ENCODE peak calls at places on chromosomes 4 and X, in four cellular contexts. V is EL, O is H9, E is iris pigment epithelial cell. I is an unnamed sample.

GRCh38 chrX:13764765-13765164 is 30.2 kb downstream of the OFD1 start:
- DNase-seq in E (peak), V (no peak), O (peak), I (no peak)

GRCh38 chr4:185054257-185054656 is 36.0 kb downstream of the HELT start:
- DNase-seq in O (no peak), E (no peak), V (no peak), I (no peak)

GRCh38 chr4:52957220-52957686 is 95.1 kb downstream of the RASL11B start:
- DNase-seq in V (no peak), O (no peak), E (peak), I (no peak)

GRCh38 chrX:40273356-40274050 is 175.7 kb upstream of the BCOR start:
- DNase-seq in V (no peak), O (no peak), E (no peak), I (no peak)

GRCh38 chrX:26613951-26614350 is 398.0 kb downstream of the MAGEB5 start:
- DNase-seq in O (no peak), V (no peak), E (peak), I (no peak)

GRCh38 chr4:41215969-41216293 is 1.6 kb upstream of the APBB2 start:
- DNase-seq in E (no peak), O (no peak), V (no peak), I (no peak)

GRCh38 chr4:173264245-173264959 is 69.8 kb downstream of the HMGB2 start:
- DNase-seq in O (no peak), E (peak), V (peak), I (no peak)

GRCh38 chr4:8198906-8199593 is at the start of gene SH3TC1:
- DNase-seq in O (no peak), V (peak), E (peak), I (peak)

GRCh38 chr4:119130365-119131065 is 5.1 kb upstream of the MYOZ2 start:
- DNase-seq in E (peak), O (no peak), V (no peak), I (peak)

GRCh38 chrX:46325312-46325877 is 219.8 kb downstream of the ZNF674 start:
- DNase-seq in E (peak), V (peak), O (peak), I (peak)

GRCh38 chr4:97911236-97911906 is 231.9 kb downstream of the STPG2 start:
- DNase-seq in O (peak), V (no peak), E (no peak), I (no peak)

GRCh38 chr4:55124337-55125076 is 888 bp downstream of the KDR start:
- DNase-seq in O (peak), E (peak), V (no peak), I (no peak)

GRCh38 chr4:37305984-37306383 is 61.4 kb downstream of the NWD2 start:
- DNase-seq in E (no peak), O (no peak), V (no peak), I (no peak)